ENCODE peak calls at places on chromosomes 13 and 19, in four cellular contexts. One of them, this sample, is unnamed. For H3K4me1, the result is how much of the 10 kb centered on the place peaks cover.

GRCh38 chr19:14090509-14091085 is at the start of gene SAMD1:
- DNase-seq in transverse colon: peak
- DNase-seq in CD8-positive, alpha-beta T cell: peak
- DNase-seq in sigmoid colon: peak
- DNase-seq in this sample: peak

GRCh38 chr19:38844093-38844686 is 5.6 kb downstream of the HNRNPL start:
- DNase-seq in transverse colon: no peak
- DNase-seq in CD8-positive, alpha-beta T cell: no peak
- DNase-seq in sigmoid colon: no peak
- DNase-seq in this sample: no peak

GRCh38 chr19:12944064-12944674 is 1.5 kb upstream of the RAD23A start:
- DNase-seq in transverse colon: no peak
- DNase-seq in CD8-positive, alpha-beta T cell: no peak
- DNase-seq in sigmoid colon: no peak
- DNase-seq in this sample: no peak

GRCh38 chr13:108586826-108587225 is 42.6 kb upstream of the MYO16 start:
- DNase-seq in transverse colon: no peak
- DNase-seq in CD8-positive, alpha-beta T cell: no peak
- DNase-seq in sigmoid colon: no peak
- DNase-seq in this sample: no peak

GRCh38 chr13:26168276-26168814 is 53.8 kb downstream of the RNF6 start:
- DNase-seq in transverse colon: no peak
- DNase-seq in CD8-positive, alpha-beta T cell: no peak
- DNase-seq in sigmoid colon: no peak
- DNase-seq in this sample: no peak

GRCh38 chr19:42023121-42023942 is 29.3 kb upstream of the ATP1A3 start:
- DNase-seq in transverse colon: peak
- DNase-seq in CD8-positive, alpha-beta T cell: no peak
- DNase-seq in sigmoid colon: no peak
- DNase-seq in this sample: no peak

GRCh38 chr13:43114504-43114903 is 91.1 kb downstream of the DNAJC15 start:
- DNase-seq in transverse colon: no peak
- DNase-seq in CD8-positive, alpha-beta T cell: no peak
- DNase-seq in sigmoid colon: no peak
- DNase-seq in this sample: no peak

GRCh38 chr13:113045214-113046007 is 60.2 kb upstream of the F7 start:
- DNase-seq in transverse colon: no peak
- DNase-seq in CD8-positive, alpha-beta T cell: no peak
- DNase-seq in sigmoid colon: no peak
- DNase-seq in this sample: no peak

GRCh38 chr19:19997656-19998268 is 41.5 kb downstream of the ZNF682 start:
- DNase-seq in transverse colon: peak
- DNase-seq in CD8-positive, alpha-beta T cell: no peak
- DNase-seq in sigmoid colon: no peak
- DNase-seq in this sample: no peak

GRCh38 chr19:6070179-6071102 is 39.9 kb downstream of the RFX2 start:
- DNase-seq in transverse colon: no peak
- DNase-seq in CD8-positive, alpha-beta T cell: no peak
- DNase-seq in sigmoid colon: no peak
- DNase-seq in this sample: no peak

GRCh38 chr13:30810261-30810701 is 74.9 kb downstream of the ALOX5AP start:
- DNase-seq in transverse colon: no peak
- DNase-seq in CD8-positive, alpha-beta T cell: no peak
- DNase-seq in sigmoid colon: peak
- DNase-seq in this sample: no peak

GRCh38 chr13:73317140-73317539 is 258.3 kb downstream of the KLF5 start:
- DNase-seq in transverse colon: no peak
- DNase-seq in CD8-positive, alpha-beta T cell: no peak
- DNase-seq in sigmoid colon: no peak
- DNase-seq in this sample: no peak

GRCh38 chr13:24178847-24179845 is 18.6 kb downstream of the SPATA13 start:
- DNase-seq in transverse colon: no peak
- DNase-seq in CD8-positive, alpha-beta T cell: no peak
- DNase-seq in sigmoid colon: no peak
- DNase-seq in this sample: no peak

GRCh38 chr19:50427997-50428425 is 4.7 kb upstream of the MYBPC2 start:
- DNase-seq in transverse colon: peak
- DNase-seq in CD8-positive, alpha-beta T cell: no peak
- DNase-seq in sigmoid colon: peak
- DNase-seq in this sample: peak

GRCh38 chr19:51034704-51035103 is at the start of gene KLK12:
- DNase-seq in transverse colon: no peak
- DNase-seq in CD8-positive, alpha-beta T cell: no peak
- DNase-seq in sigmoid colon: no peak
- DNase-seq in this sample: no peak

GRCh38 chr19:36686365-36687213 is 823 bp upstream of the ZNF567 start:
- DNase-seq in transverse colon: peak
- DNase-seq in CD8-positive, alpha-beta T cell: no peak
- DNase-seq in sigmoid colon: no peak
- DNase-seq in this sample: no peak

GRCh38 chr13:41675306-41675705 is 218.0 kb downstream of the RGCC start:
- DNase-seq in transverse colon: no peak
- DNase-seq in CD8-positive, alpha-beta T cell: no peak
- DNase-seq in sigmoid colon: no peak
- DNase-seq in this sample: no peak

GRCh38 chr19:48355555-48355954 is 8.2 kb downstream of the TMEM143 start:
- DNase-seq in transverse colon: no peak
- DNase-seq in CD8-positive, alpha-beta T cell: no peak
- DNase-seq in sigmoid colon: no peak
- DNase-seq in this sample: no peak

GRCh38 chr19:35040826-35041547 is 534 bp upstream of the HPN start:
- DNase-seq in transverse colon: peak
- DNase-seq in CD8-positive, alpha-beta T cell: no peak
- DNase-seq in sigmoid colon: peak
- DNase-seq in this sample: no peak

GRCh38 chr13:82356667-82357066 is 1525.6 kb downstream of the SLITRK1 start:
- DNase-seq in transverse colon: no peak
- DNase-seq in CD8-positive, alpha-beta T cell: no peak
- DNase-seq in sigmoid colon: no peak
- DNase-seq in this sample: no peak

GRCh38 chr19:11345122-11345752 is 831 bp downstream of the TMEM205 start:
- DNase-seq in transverse colon: no peak
- DNase-seq in CD8-positive, alpha-beta T cell: no peak
- DNase-seq in sigmoid colon: no peak
- DNase-seq in this sample: no peak

GRCh38 chr13:41075034-41075433 is 13.7 kb downstream of the WBP4 start:
- DNase-seq in transverse colon: no peak
- DNase-seq in CD8-positive, alpha-beta T cell: no peak
- DNase-seq in sigmoid colon: no peak
- DNase-seq in this sample: peak

GRCh38 chr19:12265921-12266704 is 28.6 kb downstream of the ZNF44 start:
- DNase-seq in transverse colon: no peak
- DNase-seq in CD8-positive, alpha-beta T cell: no peak
- DNase-seq in sigmoid colon: no peak
- DNase-seq in this sample: no peak

GRCh38 chr13:108947551-108948030 is 318.2 kb downstream of the MYO16 start:
- DNase-seq in transverse colon: no peak
- DNase-seq in CD8-positive, alpha-beta T cell: no peak
- DNase-seq in sigmoid colon: peak
- DNase-seq in this sample: no peak

GRCh38 chr13:28199089-28199488 is 60.7 kb downstream of the PAN3 start:
- DNase-seq in transverse colon: no peak
- DNase-seq in CD8-positive, alpha-beta T cell: no peak
- DNase-seq in sigmoid colon: no peak
- DNase-seq in this sample: no peak

GRCh38 chr13:59533561-59534337 is 630.0 kb downstream of the DIAPH3 start:
- DNase-seq in transverse colon: no peak
- DNase-seq in CD8-positive, alpha-beta T cell: no peak
- DNase-seq in sigmoid colon: no peak
- DNase-seq in this sample: no peak

GRCh38 chr19:48663667-48664066 is 9.2 kb downstream of the NTN5 start:
- DNase-seq in transverse colon: no peak
- DNase-seq in CD8-positive, alpha-beta T cell: no peak
- DNase-seq in sigmoid colon: no peak
- DNase-seq in this sample: no peak

GRCh38 chr13:96075953-96076543 is 13.9 kb upstream of the HS6ST3 start:
- DNase-seq in transverse colon: no peak
- DNase-seq in CD8-positive, alpha-beta T cell: no peak
- DNase-seq in sigmoid colon: no peak
- DNase-seq in this sample: no peak

GRCh38 chr19:36420961-36421748 is 2.7 kb upstream of the ZFP82 start:
- DNase-seq in transverse colon: no peak
- DNase-seq in CD8-positive, alpha-beta T cell: no peak
- DNase-seq in sigmoid colon: no peak
- DNase-seq in this sample: no peak

GRCh38 chr19:42313096-42313839 is at the start of gene TMEM145:
- DNase-seq in transverse colon: peak
- DNase-seq in CD8-positive, alpha-beta T cell: no peak
- DNase-seq in sigmoid colon: no peak
- DNase-seq in this sample: peak

GRCh38 chr13:30997697-30998547 is 65.5 kb downstream of the TEX26 start:
- DNase-seq in transverse colon: no peak
- DNase-seq in CD8-positive, alpha-beta T cell: no peak
- DNase-seq in sigmoid colon: no peak
- DNase-seq in this sample: no peak

GRCh38 chr13:40060318-40061007 is 405.0 kb downstream of the COG6 start:
- DNase-seq in transverse colon: no peak
- DNase-seq in CD8-positive, alpha-beta T cell: no peak
- DNase-seq in sigmoid colon: peak
- DNase-seq in this sample: peak

GRCh38 chr13:77019756-77020155 is 7.2 kb downstream of the FBXL3 start:
- DNase-seq in transverse colon: no peak
- DNase-seq in CD8-positive, alpha-beta T cell: no peak
- DNase-seq in sigmoid colon: no peak
- DNase-seq in this sample: no peak
- H3K4me1 ChIP-seq in transverse colon: half or more
- H3K4me1 ChIP-seq in CD8-positive, alpha-beta T cell: half or more
- H3K4me1 ChIP-seq in sigmoid colon: half or more
- H3K4me1 ChIP-seq in this sample: under half

DNA sequence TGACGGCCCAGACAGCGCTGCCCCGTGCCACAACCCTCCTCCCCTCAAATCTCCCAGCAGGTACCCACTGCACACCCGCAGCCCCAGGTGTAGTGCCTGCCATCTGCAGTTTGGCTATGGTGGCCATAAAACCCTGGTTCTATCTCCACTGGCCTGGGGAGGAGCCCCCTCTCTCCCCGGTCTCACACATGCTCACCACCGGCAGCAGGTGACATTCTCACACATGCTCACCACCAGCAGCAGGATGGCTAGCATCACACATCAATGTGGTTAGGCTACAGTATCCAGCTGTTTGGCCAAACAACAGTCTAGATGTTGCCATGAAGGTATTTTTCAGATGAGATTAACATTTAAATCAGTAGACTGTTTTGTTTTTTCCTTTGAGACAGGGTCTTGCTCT is 31.2 kb downstream of the ELL start:
- DNase-seq in transverse colon: no peak
- DNase-seq in CD8-positive, alpha-beta T cell: no peak
- DNase-seq in sigmoid colon: no peak
- DNase-seq in this sample: no peak
- H3K4me1 ChIP-seq in transverse colon: under half
- H3K4me1 ChIP-seq in CD8-positive, alpha-beta T cell: under half
- H3K4me1 ChIP-seq in sigmoid colon: half or more
- H3K4me1 ChIP-seq in this sample: under half

GRCh38 chr13:110306340-110306959 is 507 bp downstream of the COL4A1 start:
- DNase-seq in transverse colon: no peak
- DNase-seq in CD8-positive, alpha-beta T cell: no peak
- DNase-seq in sigmoid colon: peak
- DNase-seq in this sample: no peak
- H3K4me1 ChIP-seq in transverse colon: under half
- H3K4me1 ChIP-seq in CD8-positive, alpha-beta T cell: under half
- H3K4me1 ChIP-seq in sigmoid colon: half or more
- H3K4me1 ChIP-seq in this sample: under half

DNA sequence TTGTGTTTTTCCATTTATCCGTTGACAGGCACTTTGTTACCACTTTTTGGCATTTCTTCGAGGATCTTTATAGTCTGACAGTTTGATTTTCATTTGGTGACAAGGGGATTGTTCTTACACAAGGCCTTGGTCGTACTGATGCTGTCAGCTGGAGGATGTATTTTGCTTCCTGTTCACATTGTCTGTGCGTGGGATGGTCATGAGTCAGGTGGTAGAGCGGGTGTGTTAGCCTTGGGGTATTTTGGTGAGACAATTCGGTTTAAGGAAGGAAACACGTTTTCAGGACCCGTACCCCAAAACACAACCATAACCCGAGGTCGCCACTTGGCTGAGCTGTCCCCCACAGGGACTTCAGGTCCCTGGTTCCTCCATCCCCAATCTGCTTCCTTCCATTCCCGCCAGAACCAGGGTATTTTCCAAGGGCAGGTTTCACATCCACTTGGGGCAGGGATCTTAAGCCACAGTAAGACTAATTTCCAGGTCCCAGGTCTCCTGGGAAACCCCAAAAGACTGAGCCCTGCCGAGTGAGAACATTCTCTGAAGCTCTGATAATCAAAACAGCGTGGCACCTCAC is 15.0 kb downstream of the MYO9B start:
- DNase-seq in transverse colon: no peak
- DNase-seq in CD8-positive, alpha-beta T cell: no peak
- DNase-seq in sigmoid colon: no peak
- DNase-seq in this sample: no peak
- H3K4me1 ChIP-seq in transverse colon: under half
- H3K4me1 ChIP-seq in CD8-positive, alpha-beta T cell: under half
- H3K4me1 ChIP-seq in sigmoid colon: half or more
- H3K4me1 ChIP-seq in this sample: under half

DNA sequence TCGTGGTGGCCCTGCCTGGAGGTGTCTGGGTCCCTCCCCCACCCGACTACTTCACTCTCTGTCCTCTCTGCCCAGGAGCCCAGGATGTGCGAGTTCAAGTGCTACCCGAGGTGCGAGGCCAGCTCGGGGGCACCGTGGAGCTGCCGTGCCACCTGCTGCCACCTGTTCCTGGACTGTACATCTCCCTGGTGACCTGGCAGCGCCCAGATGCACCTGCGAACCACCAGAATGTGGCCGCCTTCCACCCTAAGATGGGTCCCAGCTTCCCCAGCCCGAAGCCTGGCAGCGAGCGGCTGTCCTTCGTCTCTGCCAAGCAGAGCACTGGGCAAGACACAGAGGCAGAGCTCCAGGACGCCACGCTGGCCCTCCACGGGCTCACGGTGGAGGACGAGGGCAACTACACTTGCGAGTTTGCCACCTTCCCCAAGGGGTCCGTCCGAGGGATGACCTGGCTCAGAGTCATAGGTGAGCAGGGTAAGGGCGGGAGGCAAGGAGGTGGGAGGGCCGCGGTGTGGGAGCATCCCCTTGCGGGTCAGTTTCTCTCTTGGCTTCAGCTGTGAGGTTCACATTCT is 19.2 kb downstream of the NECTIN2 start:
- DNase-seq in transverse colon: no peak
- DNase-seq in CD8-positive, alpha-beta T cell: no peak
- DNase-seq in sigmoid colon: no peak
- DNase-seq in this sample: no peak
- H3K4me1 ChIP-seq in transverse colon: under half
- H3K4me1 ChIP-seq in CD8-positive, alpha-beta T cell: under half
- H3K4me1 ChIP-seq in sigmoid colon: under half
- H3K4me1 ChIP-seq in this sample: under half

GRCh38 chr13:69623973-69624372 is 483.7 kb upstream of the ATXN8OS start:
- DNase-seq in transverse colon: no peak
- DNase-seq in CD8-positive, alpha-beta T cell: no peak
- DNase-seq in sigmoid colon: no peak
- DNase-seq in this sample: no peak
- H3K4me1 ChIP-seq in transverse colon: under half
- H3K4me1 ChIP-seq in CD8-positive, alpha-beta T cell: under half
- H3K4me1 ChIP-seq in sigmoid colon: under half
- H3K4me1 ChIP-seq in this sample: under half

GRCh38 chr19:47152632-47153031 is 22.0 kb downstream of the SAE1 start:
- DNase-seq in transverse colon: no peak
- DNase-seq in CD8-positive, alpha-beta T cell: no peak
- DNase-seq in sigmoid colon: no peak
- DNase-seq in this sample: no peak
- H3K4me1 ChIP-seq in transverse colon: half or more
- H3K4me1 ChIP-seq in CD8-positive, alpha-beta T cell: under half
- H3K4me1 ChIP-seq in sigmoid colon: half or more
- H3K4me1 ChIP-seq in this sample: under half

This sample was measured in naive thymus-derived CD4-positive, alpha-beta T cell.